ENCODE peak calls at places on chromosome 2, in eight cellular contexts. X is transverse colon, B is A549, W is heart left ventricle, T is IMR-90, R is HepG2, L is endothelial cell of umbilical vein, D is Peyer's patch. C is an unnamed sample.

GRCh38 chr2:236849508-236849907 is 236.2 kb upstream of the COPS8 start:
- DNase-seq in X (no peak), B (no peak), W (no peak), T (no peak), R (no peak), L (no peak), D (no peak), C (no peak)

GRCh38 chr2:144670080-144670479 is 150.2 kb upstream of the ZEB2 start:
- DNase-seq in X (no peak), B (no peak), W (no peak), T (no peak), R (no peak), L (no peak), D (no peak), C (no peak)

GRCh38 chr2:207762146-207762545 is 7.6 kb downstream of the FZD5 start:
- DNase-seq in X (no peak), B (no peak), W (no peak), T (peak; percentile 53), R (no peak), L (no peak), D (no peak), C (no peak)

GRCh38 chr2:65546406-65546805 is 114.0 kb upstream of the SPRED2 start:
- DNase-seq in X (no peak), B (no peak), W (no peak), T (no peak), R (no peak), L (no peak), D (no peak), C (no peak)

GRCh38 chr2:238594796-238595749 is 168.3 kb downstream of the ASB1 start:
- DNase-seq in X (no peak), B (no peak), W (no peak), T (no peak), R (no peak), L (no peak), D (no peak), C (no peak)

GRCh38 chr2:62292190-62292589 is 96.3 kb downstream of the B3GNT2 start:
- DNase-seq in X (peak; percentile 21), B (no peak), W (no peak), T (peak; percentile 11), R (peak; percentile 66), L (no peak), D (no peak), C (peak; percentile 35)

GRCh38 chr2:109164739-109165221 is 35.8 kb downstream of the SH3RF3 start:
- DNase-seq in X (no peak), B (no peak), W (peak; percentile 49), T (peak; percentile 78), R (no peak), L (peak; percentile 95), D (no peak), C (peak; percentile 60)

GRCh38 chr2:127637725-127638252 is 8.2 kb upstream of the GPR17 start:
- DNase-seq in X (no peak), B (peak; percentile 29), W (peak; percentile 78), T (peak; percentile 77), R (no peak), L (peak; percentile 70), D (no peak), C (peak; percentile 52)

DNA sequence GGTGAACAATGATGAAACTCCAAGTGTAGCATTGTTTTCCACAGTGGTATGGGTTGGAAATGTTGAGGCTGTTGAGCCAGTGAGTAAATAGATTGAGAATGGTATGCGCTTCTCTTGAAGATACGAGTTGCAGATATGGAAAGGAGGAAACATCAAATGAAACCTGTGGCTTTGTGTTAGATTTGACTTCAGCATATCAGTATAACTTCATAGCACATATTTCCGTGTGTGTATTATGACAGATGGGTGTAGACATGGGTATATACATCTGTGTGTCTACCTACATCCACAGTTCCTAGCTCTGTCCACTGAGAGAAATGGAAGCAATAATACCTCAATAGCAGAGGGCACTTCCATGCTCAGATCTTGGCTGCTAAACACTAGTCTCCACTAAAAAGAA is 8.0 kb downstream of the SNED1 start:
- DNase-seq in X (no peak), B (no peak), W (no peak), T (no peak), R (no peak), L (no peak), D (no peak), C (no peak)
- TF ChIP-seq CTCF in X (no peak), B (no peak), W (no peak), T (no peak), R (no peak), L (no peak), D (no peak), C (no peak)

GRCh38 chr2:98148968-98149697 is 62.2 kb downstream of the VWA3B start:
- DNase-seq in X (no peak), B (no peak), W (no peak), T (peak; percentile 62), R (peak; percentile 71), L (peak; percentile 83), D (no peak), C (no peak)
- TF ChIP-seq POLR2A in X (no peak), B (no peak), W (no peak), T (no peak), R (no peak), L (no peak), D (no peak), C (no peak)

GRCh38 chr2:69436594-69436936 is 670 bp downstream of the NFU1 start:
- DNase-seq in X (no peak), B (no peak), W (no peak), T (no peak), R (no peak), L (no peak), D (no peak), C (no peak)
- TF ChIP-seq CTCF in X (no peak), B (no peak), W (no peak), T (no peak), R (no peak), L (no peak), D (no peak), C (no peak)

DNA sequence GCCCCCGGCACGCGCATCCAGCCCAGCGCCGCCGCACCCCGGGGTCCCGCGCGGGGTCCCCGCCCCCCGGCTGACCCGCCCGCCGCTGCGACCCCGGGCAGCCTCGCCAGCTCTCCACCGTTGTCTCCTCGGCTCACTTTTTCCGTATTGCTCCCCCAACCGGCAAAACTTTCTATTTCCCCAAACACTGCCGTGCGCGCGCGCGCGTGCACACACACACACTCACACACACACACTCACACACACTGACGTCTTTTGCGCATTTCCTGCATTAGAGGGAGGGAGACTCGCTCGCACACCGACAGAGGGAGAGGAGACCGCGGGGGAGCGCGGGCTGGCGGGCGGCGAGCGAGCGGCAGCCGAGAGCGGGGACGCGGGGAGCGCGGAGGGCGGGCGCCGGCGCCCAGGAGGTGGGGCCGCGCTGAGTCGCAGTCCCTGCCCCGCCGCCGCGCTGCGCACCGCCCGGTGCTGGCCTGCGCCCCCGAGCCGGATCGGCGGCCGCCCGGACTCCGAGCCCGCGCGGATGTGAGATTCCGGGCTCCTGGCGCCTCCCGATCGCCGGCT is 542 bp upstream of the PRKCE start:
- DNase-seq in X (peak; percentile 95), B (peak; percentile 72), W (peak; percentile 97), T (peak; percentile 98), R (peak; percentile 92), L (peak; percentile 96), D (peak; percentile 93), C (peak; percentile 97)
- TF ChIP-seq POLR2A in X (peak; percentile 93), B (peak; percentile 74), W (no peak), T (peak; percentile 86), R (no peak), L (peak; percentile 86), D (peak; percentile 91), C (peak; percentile 98)

DNA sequence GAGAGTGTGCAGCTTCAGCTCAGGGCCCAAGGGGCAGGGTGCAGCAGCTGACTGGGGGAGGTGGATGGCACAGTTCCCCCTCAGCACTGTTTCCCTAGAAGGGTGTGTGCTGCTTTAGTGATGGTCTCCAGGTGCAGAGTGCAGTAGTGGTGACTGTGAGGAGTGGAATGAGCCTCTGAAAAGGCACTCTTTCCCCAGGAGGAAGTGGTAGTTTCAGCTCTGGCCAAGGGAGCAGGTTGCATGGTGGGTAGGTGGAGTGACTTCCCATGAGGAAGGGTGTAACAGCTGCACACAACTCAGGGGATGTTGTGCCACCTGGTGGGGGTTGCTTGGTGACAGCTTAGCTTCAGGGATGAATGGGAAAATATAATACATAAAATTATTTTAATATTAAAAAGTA is 251.5 kb upstream of the NXPH2 start:
- DNase-seq in X (no peak), B (no peak), W (no peak), T (no peak), R (peak; percentile 35), L (no peak), D (no peak), C (no peak)
- TF ChIP-seq CTCF in X (no peak), B (no peak), W (no peak), T (no peak), R (peak; percentile 61), L (no peak), D (no peak), C (no peak)

GRCh38 chr2:206145665-206146064 is 13.6 kb downstream of the NDUFS1 start:
- DNase-seq in X (no peak), B (no peak), W (no peak), T (no peak), R (no peak), L (no peak), D (no peak), C (no peak)
- TF ChIP-seq POLR2A in X (no peak), B (no peak), W (no peak), T (no peak), R (no peak), L (no peak), D (no peak), C (no peak)

GRCh38 chr2:18265614-18266013 is 294.8 kb downstream of the RDH14 start:
- DNase-seq in X (no peak), B (no peak), W (no peak), T (no peak), R (no peak), L (no peak), D (no peak), C (no peak)
- TF ChIP-seq CTCF in X (no peak), B (no peak), W (no peak), T (no peak), R (no peak), L (no peak), D (no peak), C (no peak)

GRCh38 chr2:120253021-120253882 is 600 bp downstream of the RALB start:
- DNase-seq in X (peak; percentile 80), B (peak; percentile 64), W (peak; percentile 89), T (peak; percentile 78), R (peak; percentile 72), L (peak; percentile 66), D (peak; percentile 82), C (peak; percentile 78)

GRCh38 chr2:120251077-120251476 is 1.6 kb upstream of the RALB start:
- DNase-seq in X (no peak), B (no peak), W (no peak), T (no peak), R (no peak), L (no peak), D (no peak), C (no peak)

GRCh38 chr2:120254178-120254577 is 1.5 kb downstream of the RALB start:
- DNase-seq in X (no peak), B (no peak), W (no peak), T (peak; percentile 25), R (no peak), L (peak; percentile 56), D (no peak), C (no peak)

GRCh38 chr2:120251863-120252206 is 817 bp upstream of the RALB start:
- DNase-seq in X (no peak), B (no peak), W (no peak), T (no peak), R (no peak), L (no peak), D (no peak), C (no peak)

GRCh38 chr2:120252207-120253020 is at the start of gene RALB:
- DNase-seq in X (peak; percentile 100), B (peak; percentile 96), W (peak; percentile 100), T (peak; percentile 97), R (peak; percentile 98), L (peak; percentile 100), D (peak; percentile 100), C (peak; percentile 99)
- TF ChIP-seq POLR2A in X (peak; percentile 91), B (peak; percentile 56), W (no peak), T (peak; percentile 54), R (peak; percentile 51), L (peak; percentile 70), D (peak; percentile 72), C (peak; percentile 84)

C was measured in uterus.